ENCODE peak calls at places on chromosomes 12 and 14, in six cellular contexts. Q is GM12865, Y is activated T-cell treated with anti-CD3 and anti-CD28 coated beads for 24 hours, U is fibroblast of villous mesenchyme, H is ELF-1, W is NCI-H2081. S is an unnamed sample.

GRCh38 chr14:89352976-89353817 is 63.8 kb downstream of the FOXN3 start:
- DNase-seq in Q (no peak), Y (no peak), U (no peak), H (no peak), W (no peak), S (no peak)

GRCh38 chr12:13369496-13369895 is 173.0 kb downstream of the EMP1 start:
- DNase-seq in Q (no peak), Y (no peak), U (no peak), H (no peak), W (no peak), S (no peak)

GRCh38 chr14:34593740-34594375 is 36.1 kb downstream of the SNX6 start:
- DNase-seq in Q (no peak), Y (no peak), U (no peak), H (no peak), W (no peak), S (no peak)

GRCh38 chr14:77161011-77161410 is 19.4 kb upstream of the ZDHHC22 start:
- DNase-seq in Q (no peak), Y (no peak), U (no peak), H (no peak), W (no peak), S (no peak)

GRCh38 chr14:84254205-84254788 is 1275.6 kb upstream of the FLRT2 start:
- DNase-seq in Q (no peak), Y (no peak), U (peak; percentile 47), H (peak; percentile 67), W (no peak), S (peak; percentile 44)

GRCh38 chr14:60274448-60274847 is 25.4 kb downstream of the PPM1A start:
- DNase-seq in Q (no peak), Y (no peak), U (no peak), H (no peak), W (no peak), S (no peak)

GRCh38 chr14:72588521-72588920 is 305.4 kb downstream of the DPF3 start:
- DNase-seq in Q (peak; percentile 63), Y (no peak), U (no peak), H (no peak), W (no peak), S (no peak)

GRCh38 chr14:74324945-74325361 is 22.2 kb upstream of the ABCD4 start:
- DNase-seq in Q (peak; percentile 23), Y (no peak), U (peak; percentile 43), H (peak; percentile 55), W (peak; percentile 20), S (peak; percentile 16)

GRCh38 chr14:105145381-105146180 is 23.0 kb downstream of the JAG2 start:
- DNase-seq in Q (no peak), Y (no peak), U (no peak), H (no peak), W (no peak), S (no peak)

GRCh38 chr12:6053541-6053940 is 70.9 kb downstream of the VWF start:
- DNase-seq in Q (no peak), Y (no peak), U (no peak), H (no peak), W (no peak), S (no peak)

GRCh38 chr14:27995688-27996087 is 770.9 kb upstream of the FOXG1 start:
- DNase-seq in Q (no peak), Y (no peak), U (no peak), H (no peak), W (peak; percentile 89), S (no peak)

GRCh38 chr12:121391619-121392324 is 8.1 kb upstream of the RNF34 start:
- DNase-seq in Q (peak; percentile 78), Y (peak; percentile 4), U (peak; percentile 96), H (no peak), W (no peak), S (peak; percentile 25)

S was measured in SJCRH30.